ENCODE peak calls at places on chromosomes 11 and 22, in seven cellular contexts. One of them, this sample, is unnamed.
A peak's percentile ranks its signal among the peaks of the same experiment; 100 is the strongest.

GRCh38 chr11:123521001-123521400 is 90.9 kb downstream of the GRAMD1B start:
- DNase-seq in NCI-H524 treated with DMSO at 0.1 percent for 48 hours: no peak
- DNase-seq in stimulated activated CD4-positive, alpha-beta T cell treated with anti-CD3 and anti-CD28 coated beads, Interleukin-4, amount 100 ng/mL, for 1 hour: no peak
- DNase-seq in RCC 7860: no peak
- DNase-seq in CD8-positive, alpha-beta T cell: no peak
- DNase-seq in fibroblast of lung: no peak
- DNase-seq in non-pigmented ciliary epithelial cell: no peak
- DNase-seq in this sample: no peak

GRCh38 chr11:82831364-82831763 is 68.9 kb downstream of the PRCP start:
- DNase-seq in NCI-H524 treated with DMSO at 0.1 percent for 48 hours: no peak
- DNase-seq in stimulated activated CD4-positive, alpha-beta T cell treated with anti-CD3 and anti-CD28 coated beads, Interleukin-4, amount 100 ng/mL, for 1 hour: no peak
- DNase-seq in RCC 7860: no peak
- DNase-seq in CD8-positive, alpha-beta T cell: no peak
- DNase-seq in fibroblast of lung: no peak
- DNase-seq in non-pigmented ciliary epithelial cell: no peak
- DNase-seq in this sample: no peak

GRCh38 chr22:38751422-38752346 is 4.1 kb downstream of the SUN2 start:
- DNase-seq in NCI-H524 treated with DMSO at 0.1 percent for 48 hours: no peak
- DNase-seq in stimulated activated CD4-positive, alpha-beta T cell treated with anti-CD3 and anti-CD28 coated beads, Interleukin-4, amount 100 ng/mL, for 1 hour: peak; percentile 57
- DNase-seq in RCC 7860: no peak
- DNase-seq in CD8-positive, alpha-beta T cell: peak; percentile 73
- DNase-seq in fibroblast of lung: no peak
- DNase-seq in non-pigmented ciliary epithelial cell: no peak
- DNase-seq in this sample: no peak

GRCh38 chr11:119615003-119615878 is 113.8 kb downstream of the NECTIN1 start:
- DNase-seq in NCI-H524 treated with DMSO at 0.1 percent for 48 hours: no peak
- DNase-seq in stimulated activated CD4-positive, alpha-beta T cell treated with anti-CD3 and anti-CD28 coated beads, Interleukin-4, amount 100 ng/mL, for 1 hour: no peak
- DNase-seq in RCC 7860: peak; percentile 97
- DNase-seq in CD8-positive, alpha-beta T cell: no peak
- DNase-seq in fibroblast of lung: peak; percentile 68
- DNase-seq in non-pigmented ciliary epithelial cell: peak; percentile 56
- DNase-seq in this sample: peak; percentile 79

GRCh38 chr11:111776398-111777093 is 10.4 kb upstream of the PPP2R1B start:
- DNase-seq in NCI-H524 treated with DMSO at 0.1 percent for 48 hours: no peak
- DNase-seq in stimulated activated CD4-positive, alpha-beta T cell treated with anti-CD3 and anti-CD28 coated beads, Interleukin-4, amount 100 ng/mL, for 1 hour: no peak
- DNase-seq in RCC 7860: no peak
- DNase-seq in CD8-positive, alpha-beta T cell: no peak
- DNase-seq in fibroblast of lung: no peak
- DNase-seq in non-pigmented ciliary epithelial cell: no peak
- DNase-seq in this sample: no peak

GRCh38 chr11:10900686-10901415 is 43.0 kb upstream of the ZBED5 start:
- DNase-seq in NCI-H524 treated with DMSO at 0.1 percent for 48 hours: no peak
- DNase-seq in stimulated activated CD4-positive, alpha-beta T cell treated with anti-CD3 and anti-CD28 coated beads, Interleukin-4, amount 100 ng/mL, for 1 hour: no peak
- DNase-seq in RCC 7860: no peak
- DNase-seq in CD8-positive, alpha-beta T cell: no peak
- DNase-seq in fibroblast of lung: peak; percentile 78
- DNase-seq in non-pigmented ciliary epithelial cell: no peak
- DNase-seq in this sample: no peak

GRCh38 chr11:85132839-85133238 is 494.3 kb downstream of the DLG2 start:
- DNase-seq in NCI-H524 treated with DMSO at 0.1 percent for 48 hours: no peak
- DNase-seq in stimulated activated CD4-positive, alpha-beta T cell treated with anti-CD3 and anti-CD28 coated beads, Interleukin-4, amount 100 ng/mL, for 1 hour: no peak
- DNase-seq in RCC 7860: no peak
- DNase-seq in CD8-positive, alpha-beta T cell: no peak
- DNase-seq in fibroblast of lung: no peak
- DNase-seq in non-pigmented ciliary epithelial cell: no peak
- DNase-seq in this sample: no peak

GRCh38 chr11:116656011-116656410 is 116.8 kb downstream of the BUD13 start:
- DNase-seq in NCI-H524 treated with DMSO at 0.1 percent for 48 hours: no peak
- DNase-seq in stimulated activated CD4-positive, alpha-beta T cell treated with anti-CD3 and anti-CD28 coated beads, Interleukin-4, amount 100 ng/mL, for 1 hour: no peak
- DNase-seq in RCC 7860: no peak
- DNase-seq in CD8-positive, alpha-beta T cell: no peak
- DNase-seq in fibroblast of lung: no peak
- DNase-seq in non-pigmented ciliary epithelial cell: no peak
- DNase-seq in this sample: no peak

GRCh38 chr11:111707039-111707690 is 59.0 kb downstream of the PPP2R1B start:
- DNase-seq in NCI-H524 treated with DMSO at 0.1 percent for 48 hours: no peak
- DNase-seq in stimulated activated CD4-positive, alpha-beta T cell treated with anti-CD3 and anti-CD28 coated beads, Interleukin-4, amount 100 ng/mL, for 1 hour: no peak
- DNase-seq in RCC 7860: no peak
- DNase-seq in CD8-positive, alpha-beta T cell: no peak
- DNase-seq in fibroblast of lung: peak; percentile 97
- DNase-seq in non-pigmented ciliary epithelial cell: no peak
- DNase-seq in this sample: no peak

GRCh38 chr11:9028591-9028990 is 24.8 kb upstream of the NRIP3 start:
- DNase-seq in NCI-H524 treated with DMSO at 0.1 percent for 48 hours: no peak
- DNase-seq in stimulated activated CD4-positive, alpha-beta T cell treated with anti-CD3 and anti-CD28 coated beads, Interleukin-4, amount 100 ng/mL, for 1 hour: no peak
- DNase-seq in RCC 7860: no peak
- DNase-seq in CD8-positive, alpha-beta T cell: no peak
- DNase-seq in fibroblast of lung: no peak
- DNase-seq in non-pigmented ciliary epithelial cell: no peak
- DNase-seq in this sample: no peak

GRCh38 chr22:42299586-42300285 is 29.3 kb upstream of the TCF20 start:
- DNase-seq in NCI-H524 treated with DMSO at 0.1 percent for 48 hours: no peak
- DNase-seq in stimulated activated CD4-positive, alpha-beta T cell treated with anti-CD3 and anti-CD28 coated beads, Interleukin-4, amount 100 ng/mL, for 1 hour: peak; percentile 53
- DNase-seq in RCC 7860: no peak
- DNase-seq in CD8-positive, alpha-beta T cell: peak; percentile 62
- DNase-seq in fibroblast of lung: no peak
- DNase-seq in non-pigmented ciliary epithelial cell: no peak
- DNase-seq in this sample: no peak

GRCh38 chr11:31702966-31703365 is 108.2 kb downstream of the PAX6 start:
- DNase-seq in NCI-H524 treated with DMSO at 0.1 percent for 48 hours: no peak
- DNase-seq in stimulated activated CD4-positive, alpha-beta T cell treated with anti-CD3 and anti-CD28 coated beads, Interleukin-4, amount 100 ng/mL, for 1 hour: no peak
- DNase-seq in RCC 7860: no peak
- DNase-seq in CD8-positive, alpha-beta T cell: no peak
- DNase-seq in fibroblast of lung: peak; percentile 21
- DNase-seq in non-pigmented ciliary epithelial cell: no peak
- DNase-seq in this sample: peak; percentile 53

GRCh38 chr11:1499261-1499890 is 12.8 kb upstream of the MOB2 start:
- DNase-seq in NCI-H524 treated with DMSO at 0.1 percent for 48 hours: no peak
- DNase-seq in stimulated activated CD4-positive, alpha-beta T cell treated with anti-CD3 and anti-CD28 coated beads, Interleukin-4, amount 100 ng/mL, for 1 hour: no peak
- DNase-seq in RCC 7860: no peak
- DNase-seq in CD8-positive, alpha-beta T cell: no peak
- DNase-seq in fibroblast of lung: no peak
- DNase-seq in non-pigmented ciliary epithelial cell: no peak
- DNase-seq in this sample: no peak

GRCh38 chr11:10606536-10607208 is 38.2 kb upstream of the LYVE1 start:
- DNase-seq in NCI-H524 treated with DMSO at 0.1 percent for 48 hours: no peak
- DNase-seq in stimulated activated CD4-positive, alpha-beta T cell treated with anti-CD3 and anti-CD28 coated beads, Interleukin-4, amount 100 ng/mL, for 1 hour: no peak
- DNase-seq in RCC 7860: no peak
- DNase-seq in CD8-positive, alpha-beta T cell: no peak
- DNase-seq in fibroblast of lung: peak; percentile 72
- DNase-seq in non-pigmented ciliary epithelial cell: no peak
- DNase-seq in this sample: no peak

GRCh38 chr11:62708423-62709261 is 1.2 kb downstream of the GNG3 start:
- DNase-seq in NCI-H524 treated with DMSO at 0.1 percent for 48 hours: no peak
- DNase-seq in stimulated activated CD4-positive, alpha-beta T cell treated with anti-CD3 and anti-CD28 coated beads, Interleukin-4, amount 100 ng/mL, for 1 hour: peak; percentile 53
- DNase-seq in RCC 7860: no peak
- DNase-seq in CD8-positive, alpha-beta T cell: peak; percentile 57
- DNase-seq in fibroblast of lung: no peak
- DNase-seq in non-pigmented ciliary epithelial cell: no peak
- DNase-seq in this sample: no peak

GRCh38 chr22:43428005-43428485 is 16.2 kb downstream of the MPPED1 start:
- DNase-seq in NCI-H524 treated with DMSO at 0.1 percent for 48 hours: peak; percentile 70
- DNase-seq in stimulated activated CD4-positive, alpha-beta T cell treated with anti-CD3 and anti-CD28 coated beads, Interleukin-4, amount 100 ng/mL, for 1 hour: no peak
- DNase-seq in RCC 7860: no peak
- DNase-seq in CD8-positive, alpha-beta T cell: no peak
- DNase-seq in fibroblast of lung: no peak
- DNase-seq in non-pigmented ciliary epithelial cell: no peak
- DNase-seq in this sample: no peak

GRCh38 chr11:58618215-58618614 is 4.2 kb upstream of the CNTF start:
- DNase-seq in NCI-H524 treated with DMSO at 0.1 percent for 48 hours: no peak
- DNase-seq in stimulated activated CD4-positive, alpha-beta T cell treated with anti-CD3 and anti-CD28 coated beads, Interleukin-4, amount 100 ng/mL, for 1 hour: no peak
- DNase-seq in RCC 7860: no peak
- DNase-seq in CD8-positive, alpha-beta T cell: no peak
- DNase-seq in fibroblast of lung: no peak
- DNase-seq in non-pigmented ciliary epithelial cell: no peak
- DNase-seq in this sample: no peak

GRCh38 chr11:67436459-67437081 is 912 bp downstream of the PTPRCAP start:
- DNase-seq in NCI-H524 treated with DMSO at 0.1 percent for 48 hours: no peak
- DNase-seq in stimulated activated CD4-positive, alpha-beta T cell treated with anti-CD3 and anti-CD28 coated beads, Interleukin-4, amount 100 ng/mL, for 1 hour: peak; percentile 73
- DNase-seq in RCC 7860: no peak
- DNase-seq in CD8-positive, alpha-beta T cell: peak; percentile 64
- DNase-seq in fibroblast of lung: peak; percentile 23
- DNase-seq in non-pigmented ciliary epithelial cell: no peak
- DNase-seq in this sample: no peak

GRCh38 chr11:123526027-123526805 is 96.1 kb downstream of the GRAMD1B start:
- DNase-seq in NCI-H524 treated with DMSO at 0.1 percent for 48 hours: no peak
- DNase-seq in stimulated activated CD4-positive, alpha-beta T cell treated with anti-CD3 and anti-CD28 coated beads, Interleukin-4, amount 100 ng/mL, for 1 hour: no peak
- DNase-seq in RCC 7860: no peak
- DNase-seq in CD8-positive, alpha-beta T cell: no peak
- DNase-seq in fibroblast of lung: no peak
- DNase-seq in non-pigmented ciliary epithelial cell: no peak
- DNase-seq in this sample: no peak

GRCh38 chr11:134589155-134589554 is 177.1 kb upstream of the B3GAT1 start:
- DNase-seq in NCI-H524 treated with DMSO at 0.1 percent for 48 hours: no peak
- DNase-seq in stimulated activated CD4-positive, alpha-beta T cell treated with anti-CD3 and anti-CD28 coated beads, Interleukin-4, amount 100 ng/mL, for 1 hour: no peak
- DNase-seq in RCC 7860: no peak
- DNase-seq in CD8-positive, alpha-beta T cell: no peak
- DNase-seq in fibroblast of lung: no peak
- DNase-seq in non-pigmented ciliary epithelial cell: no peak
- DNase-seq in this sample: no peak

GRCh38 chr22:22593964-22594656 is 35.0 kb upstream of the PRAME start:
- DNase-seq in NCI-H524 treated with DMSO at 0.1 percent for 48 hours: peak; percentile 18
- DNase-seq in stimulated activated CD4-positive, alpha-beta T cell treated with anti-CD3 and anti-CD28 coated beads, Interleukin-4, amount 100 ng/mL, for 1 hour: peak; percentile 52
- DNase-seq in RCC 7860: peak; percentile 32
- DNase-seq in CD8-positive, alpha-beta T cell: peak; percentile 48
- DNase-seq in fibroblast of lung: peak; percentile 70
- DNase-seq in non-pigmented ciliary epithelial cell: peak; percentile 10
- DNase-seq in this sample: peak; percentile 60

GRCh38 chr11:128940603-128941002 is 2.1 kb downstream of the TP53AIP1 start:
- DNase-seq in NCI-H524 treated with DMSO at 0.1 percent for 48 hours: no peak
- DNase-seq in stimulated activated CD4-positive, alpha-beta T cell treated with anti-CD3 and anti-CD28 coated beads, Interleukin-4, amount 100 ng/mL, for 1 hour: no peak
- DNase-seq in RCC 7860: no peak
- DNase-seq in CD8-positive, alpha-beta T cell: no peak
- DNase-seq in fibroblast of lung: no peak
- DNase-seq in non-pigmented ciliary epithelial cell: no peak
- DNase-seq in this sample: no peak

GRCh38 chr11:28242596-28242995 is 134.4 kb downstream of the METTL15 start:
- DNase-seq in NCI-H524 treated with DMSO at 0.1 percent for 48 hours: no peak
- DNase-seq in stimulated activated CD4-positive, alpha-beta T cell treated with anti-CD3 and anti-CD28 coated beads, Interleukin-4, amount 100 ng/mL, for 1 hour: no peak
- DNase-seq in RCC 7860: no peak
- DNase-seq in CD8-positive, alpha-beta T cell: no peak
- DNase-seq in fibroblast of lung: no peak
- DNase-seq in non-pigmented ciliary epithelial cell: no peak
- DNase-seq in this sample: no peak

GRCh38 chr22:17980013-17980510 is 44.3 kb downstream of the MICAL3 start:
- DNase-seq in NCI-H524 treated with DMSO at 0.1 percent for 48 hours: peak; percentile 50
- DNase-seq in stimulated activated CD4-positive, alpha-beta T cell treated with anti-CD3 and anti-CD28 coated beads, Interleukin-4, amount 100 ng/mL, for 1 hour: no peak
- DNase-seq in RCC 7860: no peak
- DNase-seq in CD8-positive, alpha-beta T cell: no peak
- DNase-seq in fibroblast of lung: no peak
- DNase-seq in non-pigmented ciliary epithelial cell: no peak
- DNase-seq in this sample: no peak

GRCh38 chr11:17760102-17761029 is 25.8 kb downstream of the KCNC1 start:
- DNase-seq in NCI-H524 treated with DMSO at 0.1 percent for 48 hours: peak; percentile 46
- DNase-seq in stimulated activated CD4-positive, alpha-beta T cell treated with anti-CD3 and anti-CD28 coated beads, Interleukin-4, amount 100 ng/mL, for 1 hour: no peak
- DNase-seq in RCC 7860: no peak
- DNase-seq in CD8-positive, alpha-beta T cell: no peak
- DNase-seq in fibroblast of lung: peak; percentile 42
- DNase-seq in non-pigmented ciliary epithelial cell: no peak
- DNase-seq in this sample: peak; percentile 11

GRCh38 chr11:9525116-9525515 is 48.4 kb upstream of the WEE1 start:
- DNase-seq in NCI-H524 treated with DMSO at 0.1 percent for 48 hours: no peak
- DNase-seq in stimulated activated CD4-positive, alpha-beta T cell treated with anti-CD3 and anti-CD28 coated beads, Interleukin-4, amount 100 ng/mL, for 1 hour: no peak
- DNase-seq in RCC 7860: no peak
- DNase-seq in CD8-positive, alpha-beta T cell: no peak
- DNase-seq in fibroblast of lung: peak; percentile 36
- DNase-seq in non-pigmented ciliary epithelial cell: no peak
- DNase-seq in this sample: no peak

GRCh38 chr22:47123006-47123826 is 360.8 kb downstream of the TBC1D22A start:
- DNase-seq in NCI-H524 treated with DMSO at 0.1 percent for 48 hours: no peak
- DNase-seq in stimulated activated CD4-positive, alpha-beta T cell treated with anti-CD3 and anti-CD28 coated beads, Interleukin-4, amount 100 ng/mL, for 1 hour: no peak
- DNase-seq in RCC 7860: no peak
- DNase-seq in CD8-positive, alpha-beta T cell: no peak
- DNase-seq in fibroblast of lung: no peak
- DNase-seq in non-pigmented ciliary epithelial cell: no peak
- DNase-seq in this sample: no peak

GRCh38 chr11:35798983-35799382 is 136.4 kb downstream of the TRIM44 start:
- DNase-seq in NCI-H524 treated with DMSO at 0.1 percent for 48 hours: no peak
- DNase-seq in stimulated activated CD4-positive, alpha-beta T cell treated with anti-CD3 and anti-CD28 coated beads, Interleukin-4, amount 100 ng/mL, for 1 hour: no peak
- DNase-seq in RCC 7860: no peak
- DNase-seq in CD8-positive, alpha-beta T cell: no peak
- DNase-seq in fibroblast of lung: no peak
- DNase-seq in non-pigmented ciliary epithelial cell: no peak
- DNase-seq in this sample: no peak

GRCh38 chr22:45418056-45418769 is 4.7 kb downstream of the RIBC2 start:
- DNase-seq in NCI-H524 treated with DMSO at 0.1 percent for 48 hours: no peak
- DNase-seq in stimulated activated CD4-positive, alpha-beta T cell treated with anti-CD3 and anti-CD28 coated beads, Interleukin-4, amount 100 ng/mL, for 1 hour: no peak
- DNase-seq in RCC 7860: no peak
- DNase-seq in CD8-positive, alpha-beta T cell: no peak
- DNase-seq in fibroblast of lung: no peak
- DNase-seq in non-pigmented ciliary epithelial cell: no peak
- DNase-seq in this sample: no peak

GRCh38 chr11:131598305-131598704 is 227.9 kb downstream of the NTM start:
- DNase-seq in NCI-H524 treated with DMSO at 0.1 percent for 48 hours: no peak
- DNase-seq in stimulated activated CD4-positive, alpha-beta T cell treated with anti-CD3 and anti-CD28 coated beads, Interleukin-4, amount 100 ng/mL, for 1 hour: no peak
- DNase-seq in RCC 7860: no peak
- DNase-seq in CD8-positive, alpha-beta T cell: no peak
- DNase-seq in fibroblast of lung: no peak
- DNase-seq in non-pigmented ciliary epithelial cell: no peak
- DNase-seq in this sample: no peak

GRCh38 chr11:12287009-12287373 is 90.4 kb upstream of the PARVA start:
- DNase-seq in NCI-H524 treated with DMSO at 0.1 percent for 48 hours: no peak
- DNase-seq in stimulated activated CD4-positive, alpha-beta T cell treated with anti-CD3 and anti-CD28 coated beads, Interleukin-4, amount 100 ng/mL, for 1 hour: no peak
- DNase-seq in RCC 7860: peak; percentile 90
- DNase-seq in CD8-positive, alpha-beta T cell: no peak
- DNase-seq in fibroblast of lung: peak; percentile 94
- DNase-seq in non-pigmented ciliary epithelial cell: peak; percentile 91
- DNase-seq in this sample: peak; percentile 56

GRCh38 chr22:17232406-17232805 is 13.2 kb upstream of the ADA2 start:
- DNase-seq in NCI-H524 treated with DMSO at 0.1 percent for 48 hours: no peak
- DNase-seq in stimulated activated CD4-positive, alpha-beta T cell treated with anti-CD3 and anti-CD28 coated beads, Interleukin-4, amount 100 ng/mL, for 1 hour: no peak
- DNase-seq in RCC 7860: no peak
- DNase-seq in CD8-positive, alpha-beta T cell: no peak
- DNase-seq in fibroblast of lung: no peak
- DNase-seq in non-pigmented ciliary epithelial cell: no peak
- DNase-seq in this sample: no peak

This sample was measured in RKO.